ENCODE peak calls at places on chromosomes 11 and 22, in five cellular contexts. U is left lung, K is HL-60, I is dorsolateral prefrontal cortex, W is pancreas. O is an unnamed sample.

GRCh38 chr11:36073411-36074203 is 129.7 kb downstream of the LDLRAD3 start:
- DNase-seq in I (peak; percentile 70), W (peak; percentile 12), U (peak; percentile 63), K (no peak), O (no peak)

GRCh38 chr11:123590296-123590912 is 64.0 kb downstream of the SCN3B start:
- DNase-seq in K (no peak), I (no peak), W (peak; percentile 31), U (no peak), O (no peak)

GRCh38 chr11:57566035-57566504 is 1.4 kb downstream of the UBE2L6 start:
- DNase-seq in W (no peak), I (no peak), U (no peak), K (peak; percentile 29), O (no peak)

GRCh38 chr11:45264839-45265515 is 21.2 kb downstream of the SYT13 start:
- DNase-seq in I (no peak), W (no peak), K (no peak), U (no peak), O (no peak)

GRCh38 chr11:83193315-83194283 is at the start of gene ANKRD42:
- DNase-seq in W (peak; percentile 93), I (peak; percentile 97), K (peak; percentile 95), U (peak; percentile 95), O (peak; percentile 90)

GRCh38 chr11:78489184-78489583 is 71.6 kb upstream of the GAB2 start:
- DNase-seq in U (no peak), W (no peak), K (no peak), I (no peak), O (no peak)

GRCh38 chr22:26679003-26679629 is 21.7 kb downstream of the MIAT start:
- DNase-seq in K (peak; percentile 74), W (peak; percentile 44), U (peak; percentile 80), I (peak; percentile 78), O (peak; percentile 19)

GRCh38 chr11:118214210-118214914 is 10.4 kb downstream of the JAML start:
- DNase-seq in K (peak; percentile 92), U (no peak), W (no peak), I (no peak), O (no peak)

GRCh38 chr11:20154381-20154780 is 5.9 kb downstream of the DBX1 start:
- DNase-seq in U (no peak), W (no peak), K (no peak), I (no peak), O (no peak)

GRCh38 chr11:100240051-100240450 is 447.0 kb upstream of the ARHGAP42 start:
- DNase-seq in W (no peak), U (no peak), K (no peak), I (no peak), O (no peak)

GRCh38 chr22:44276041-44276440 is 36.7 kb downstream of the SHISAL1 start:
- DNase-seq in I (no peak), W (no peak), K (no peak), U (peak; percentile 52), O (no peak)

GRCh38 chr11:13294771-13295579 is 17.4 kb downstream of the BMAL1 start:
- DNase-seq in W (no peak), K (no peak), U (no peak), I (no peak), O (no peak)

GRCh38 chr22:45196308-45196707 is 32.6 kb downstream of the NUP50 start:
- DNase-seq in U (no peak), K (no peak), I (no peak), W (no peak), O (no peak)

GRCh38 chr11:64378335-64378884 is 19.4 kb downstream of the RPS6KA4 start:
- DNase-seq in U (no peak), I (no peak), K (no peak), W (peak; percentile 67), O (peak; percentile 99)

GRCh38 chr22:24500251-24500820 is 5.2 kb downstream of the UPB1 start:
- DNase-seq in U (no peak), I (no peak), W (no peak), K (no peak), O (peak; percentile 35)

GRCh38 chr22:27811778-27812177 is 10.2 kb upstream of the MN1 start:
- DNase-seq in W (no peak), I (no peak), K (no peak), U (no peak), O (no peak)

GRCh38 chr11:64146036-64146943 is 19.6 kb downstream of the MACROD1 start:
- DNase-seq in W (peak; percentile 53), I (peak; percentile 57), K (peak; percentile 70), U (no peak), O (no peak)

GRCh38 chr22:20940904-20941385 is 23.7 kb downstream of the CRKL start:
- DNase-seq in K (no peak), I (no peak), W (no peak), U (no peak), O (no peak)

GRCh38 chr11:64472593-64473455 is 113.9 kb downstream of the RPS6KA4 start:
- DNase-seq in K (no peak), U (no peak), W (peak; percentile 56), I (no peak), O (no peak)

GRCh38 chr11:132035228-132035627 is 664.8 kb downstream of the NTM start:
- DNase-seq in U (no peak), K (no peak), I (no peak), W (no peak), O (no peak)

GRCh38 chr22:42581762-42582716 is 28.3 kb downstream of the SERHL2 start:
- DNase-seq in U (peak; percentile 93), K (peak; percentile 68), W (peak; percentile 63), I (peak; percentile 86), O (no peak)

GRCh38 chr11:127345819-127346459 is 345.4 kb upstream of the KIRREL3 start:
- DNase-seq in K (no peak), I (peak; percentile 55), W (peak; percentile 6), U (no peak), O (no peak)

GRCh38 chr22:30336752-30337460 is 10.2 kb upstream of the TBC1D10A start:
- DNase-seq in K (no peak), W (no peak), I (no peak), U (no peak), O (no peak)

GRCh38 chr11:57474017-57474750 is 13.9 kb downstream of the RTN4RL2 start:
- DNase-seq in I (no peak), U (no peak), K (peak; percentile 75), W (no peak), O (no peak)

GRCh38 chr11:33329705-33330329 is 72.6 kb downstream of the HIPK3 start:
- DNase-seq in W (peak; percentile 16), I (no peak), U (no peak), K (peak; percentile 66), O (peak; percentile 45)

GRCh38 chr11:46064221-46064620 is 57.0 kb downstream of the PHF21A start:
- DNase-seq in U (no peak), K (no peak), I (no peak), W (no peak), O (no peak)

GRCh38 chr11:86116386-86116726 is 47.5 kb upstream of the PICALM start:
- DNase-seq in W (no peak), U (no peak), I (no peak), K (no peak), O (no peak)

GRCh38 chr11:116773203-116774112 is 671 bp upstream of the BUD13 start:
- DNase-seq in W (no peak), I (no peak), K (peak; percentile 49), U (no peak), O (no peak)

GRCh38 chr11:15625691-15626090 is 511.0 kb downstream of the INSC start:
- DNase-seq in W (no peak), U (no peak), K (peak; percentile 42), I (no peak), O (no peak)

GRCh38 chr11:831132-831864 is 1.5 kb upstream of the CD151 start:
- DNase-seq in U (peak; percentile 71), W (no peak), K (no peak), I (no peak), O (no peak)

GRCh38 chr11:34364102-34364501 is 6.3 kb upstream of the ABTB2 start:
- DNase-seq in W (no peak), K (no peak), I (no peak), U (no peak), O (no peak)

GRCh38 chr11:131671764-131672163 is 301.3 kb downstream of the NTM start:
- DNase-seq in K (no peak), I (peak; percentile 74), W (no peak), U (no peak), O (no peak)

GRCh38 chr22:26677217-26677616 is 19.8 kb downstream of the MIAT start:
- DNase-seq in U (no peak), W (no peak), K (no peak), I (no peak), O (no peak)

GRCh38 chr22:50582562-50583293 is at the start of gene CHKB:
- DNase-seq in K (peak; percentile 99), I (peak; percentile 100), W (peak; percentile 99), U (peak; percentile 99), O (peak; percentile 89)
- TF ChIP-seq CTCF in K (no peak), I (peak; percentile 28), W (no peak), U (no peak), O (no peak)

GRCh38 chr11:10456519-10456918 is 1.5 kb downstream of the AMPD3 start:
- DNase-seq in K (no peak), U (no peak), I (no peak), W (no peak), O (no peak)
- H3K4me3 ChIP-seq in K (peak overlapping the region; percentile 60), U (peak overlapping the region; percentile 48), I (peak overlapping the region; percentile 33), W (peak overlapping the region; percentile 34), O (no peak overlapping the region)

DNA sequence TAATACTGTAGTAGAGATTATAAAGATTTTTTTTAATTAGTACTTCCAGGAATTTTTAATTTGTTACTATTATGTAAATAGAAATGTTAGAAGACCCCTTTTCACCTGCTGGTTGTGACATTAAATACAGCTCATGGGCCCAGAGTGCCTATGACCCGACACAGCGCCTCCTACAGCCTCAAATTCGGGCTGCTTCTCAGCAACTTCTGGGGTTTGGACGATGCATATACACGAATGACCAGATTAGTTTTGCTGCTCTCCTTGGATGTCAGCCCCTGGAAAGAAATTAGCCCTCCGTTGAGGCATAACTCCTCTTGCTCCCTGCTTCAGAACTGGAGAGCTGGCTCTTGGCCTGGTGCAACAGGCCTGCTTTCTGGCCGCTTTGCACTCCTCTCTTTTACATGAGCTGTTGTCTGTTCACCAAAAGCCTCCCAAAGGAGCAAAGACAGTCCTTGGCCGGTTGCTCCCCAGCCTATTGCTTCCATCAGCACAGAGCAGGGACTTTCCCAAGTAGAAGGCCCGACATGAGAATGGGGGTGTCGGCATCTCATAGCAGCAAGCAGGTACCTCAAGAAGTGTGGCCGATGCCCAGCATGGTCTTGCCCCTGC is 3.3 kb downstream of the TECTA start:
- DNase-seq in W (no peak), I (no peak), K (no peak), U (no peak), O (no peak)
- TF ChIP-seq CTCF in W (no peak), I (no peak), K (no peak), U (no peak), O (no peak)

GRCh38 chr11:68315581-68315920 is 3.2 kb downstream of the LRP5 start:
- DNase-seq in K (no peak), I (no peak), U (no peak), W (no peak), O (no peak)
- H3K4me3 ChIP-seq in K (no peak overlapping the region), I (no peak overlapping the region), U (no peak overlapping the region), W (no peak overlapping the region), O (no peak overlapping the region)

DNA sequence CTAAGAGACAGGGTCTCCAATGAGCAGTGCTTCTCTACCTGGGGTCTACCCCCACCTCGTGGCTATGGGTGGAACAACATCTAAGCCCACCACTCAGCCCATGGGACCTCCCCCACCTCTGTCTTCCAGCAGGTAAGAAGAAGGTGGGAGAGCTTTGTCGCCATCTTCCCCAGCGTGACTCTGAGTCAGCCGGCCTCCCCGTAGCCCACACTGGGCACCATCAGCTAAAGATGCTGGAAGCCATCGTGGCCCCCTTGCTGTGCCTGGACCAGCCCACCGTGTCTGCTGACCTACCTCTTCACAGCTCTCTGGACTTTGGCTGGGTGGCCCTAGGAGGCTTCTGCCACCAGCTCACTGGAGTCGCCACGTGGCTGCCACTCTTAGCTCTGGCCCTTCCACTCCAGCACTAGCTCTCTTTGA is 954 bp downstream of the C11orf86 start:
- DNase-seq in I (no peak), K (no peak), U (no peak), W (no peak), O (no peak)
- TF ChIP-seq CTCF in I (peak; percentile 62), K (peak; percentile 20), U (peak; percentile 23), W (no peak), O (peak; percentile 65)

O was measured in LNCaP clone FGC.